ENCODE peak calls at places on chromosome 16, in four cellular contexts. G, M, H and I are unnamed samples.

GRCh38 chr16:19118938-19119431 is 5.2 kb downstream of the ITPRIPL2 start:
- DNase-seq in H (peak), G (peak), M (peak), I (peak)

GRCh38 chr16:86604436-86605220 is 26.3 kb downstream of the FOXL1 start:
- DNase-seq in H (no peak), M (no peak), G (no peak), I (no peak)

GRCh38 chr16:85750021-85750826 is 672 bp downstream of the C16orf74 start:
- DNase-seq in G (peak), M (no peak), H (no peak), I (no peak)

GRCh38 chr16:23947838-23948237 is 112.1 kb downstream of the PRKCB start:
- DNase-seq in M (no peak), G (no peak), H (no peak), I (no peak)

GRCh38 chr16:86874141-86874540 is 295.8 kb downstream of the FOXL1 start:
- DNase-seq in G (no peak), H (no peak), M (no peak), I (peak)

GRCh38 chr16:5605404-5605803 is 507.8 kb upstream of the EEF2KMT start:
- DNase-seq in G (no peak), M (no peak), H (no peak), I (peak)

GRCh38 chr16:73093146-73094144 is 45.5 kb upstream of the ZFHX3 start:
- DNase-seq in H (no peak), G (peak), M (no peak), I (peak)

GRCh38 chr16:2702871-2703745 is 16.9 kb downstream of the PRSS27 start:
- DNase-seq in G (no peak), M (no peak), H (peak), I (no peak)

GRCh38 chr16:24054649-24055560 is 201.2 kb upstream of the CACNG3 start:
- DNase-seq in M (no peak), G (no peak), H (no peak), I (no peak)

GRCh38 chr16:48384982-48385271 is 286 bp downstream of the SIAH1 start:
- DNase-seq in H (no peak), M (no peak), G (no peak), I (peak)

GRCh38 chr16:68995011-68995504 is 110.4 kb upstream of the HAS3 start:
- DNase-seq in G (peak), M (peak), H (no peak), I (peak)

GRCh38 chr16:50841081-50841886 is 99.4 kb downstream of the CYLD start:
- DNase-seq in G (peak), M (no peak), H (no peak), I (no peak)

GRCh38 chr16:84292032-84292431 is 2.6 kb upstream of the WFDC1 start:
- DNase-seq in M (no peak), H (no peak), G (no peak), I (peak)

GRCh38 chr16:65176603-65177002 is 54.7 kb upstream of the CDH11 start:
- DNase-seq in M (no peak), H (no peak), G (peak), I (peak)

GRCh38 chr16:57966133-57966805 is 4.7 kb downstream of the CNGB1 start:
- DNase-seq in M (no peak), H (no peak), G (peak), I (peak)

GRCh38 chr16:534856-535445 is 7.4 kb downstream of the CAPN15 start:
- DNase-seq in M (no peak), H (no peak), G (no peak), I (no peak)

GRCh38 chr16:29761882-29762281 is 16.1 kb upstream of the C16orf54 start:
- DNase-seq in M (no peak), H (no peak), G (no peak), I (no peak)

GRCh38 chr16:56643080-56643778 is 4.8 kb downstream of the MT1A start:
- DNase-seq in M (peak), G (peak), H (peak), I (no peak)

GRCh38 chr16:57797526-57798266 is 4.6 kb downstream of the KIFC3 start:
- DNase-seq in H (no peak), M (peak), G (no peak), I (no peak)

GRCh38 chr16:719815-720506 is 985 bp upstream of the ANTKMT start:
- DNase-seq in G (no peak), H (no peak), M (peak), I (peak)